ENCODE peak calls at places on chromosomes 7 and 10, in ten cellular contexts. Q, G, L, W, E, T, A, Y, C and J are unnamed samples.

GRCh38 chr10:105973252-105973877 is 1191.1 kb downstream of the SORCS1 start:
- DNase-seq in Q (no peak), A (no peak), G (peak; percentile 42), C (no peak), W (no peak), L (no peak), T (no peak), Y (no peak), E (no peak), J (no peak)

GRCh38 chr10:112282086-112282485 is 1.1 kb upstream of the TECTB start:
- DNase-seq in A (no peak), T (no peak), Y (no peak), Q (no peak), C (no peak), L (no peak), G (no peak), W (no peak), E (no peak), J (no peak)

GRCh38 chr7:94391716-94392390 is 2.8 kb upstream of the COL1A2 start:
- DNase-seq in L (no peak), W (no peak), C (peak; percentile 44), Y (no peak), A (no peak), T (no peak), E (no peak), Q (no peak), G (no peak), J (no peak)

GRCh38 chr10:70114902-70115301 is 17.7 kb downstream of the AIFM2 start:
- DNase-seq in A (no peak), Q (no peak), E (no peak), T (no peak), W (no peak), L (no peak), Y (no peak), G (no peak), C (no peak), J (no peak)

GRCh38 chr10:127343831-127344230 is 147.4 kb upstream of the INSYN2A start:
- DNase-seq in C (no peak), T (no peak), W (no peak), Q (no peak), L (no peak), G (no peak), Y (no peak), E (no peak), A (no peak), J (no peak)

GRCh38 chr10:69438531-69439349 is 12.5 kb upstream of the TSPAN15 start:
- DNase-seq in Q (peak; percentile 50), A (no peak), E (peak; percentile 54), C (no peak), Y (no peak), G (no peak), L (peak; percentile 55), T (no peak), W (no peak), J (no peak)

GRCh38 chr7:143355450-143356385 is 6.8 kb downstream of the FAM131B start:
- DNase-seq in E (no peak), Y (no peak), C (no peak), W (no peak), T (no peak), G (no peak), Q (no peak), A (no peak), L (no peak), J (no peak)

GRCh38 chr10:35907548-35907947 is 265.5 kb upstream of the FZD8 start:
- DNase-seq in Y (no peak), T (no peak), G (no peak), Q (no peak), A (no peak), E (no peak), W (no peak), L (no peak), C (no peak), J (no peak)

GRCh38 chr10:18959369-18959768 is 89.2 kb upstream of the MALRD1 start:
- DNase-seq in A (no peak), Q (peak; percentile 31), Y (no peak), G (no peak), E (no peak), L (no peak), W (no peak), T (no peak), C (no peak), J (no peak)

GRCh38 chr10:77409697-77410471 is 227.7 kb downstream of the KCNMA1 start:
- DNase-seq in A (no peak), C (no peak), Q (peak; percentile 75), G (no peak), W (peak; percentile 48), Y (peak; percentile 89), T (peak; percentile 96), L (peak; percentile 83), E (peak; percentile 7), J (no peak)

GRCh38 chr10:77279207-77279606 is 358.4 kb downstream of the KCNMA1 start:
- DNase-seq in E (no peak), C (peak; percentile 34), Y (no peak), W (no peak), T (peak; percentile 58), G (no peak), A (no peak), L (no peak), Q (no peak), J (no peak)

GRCh38 chr10:72242675-72243074 is 26.6 kb upstream of the ASCC1 start:
- DNase-seq in T (no peak), C (peak; percentile 72), Y (no peak), W (no peak), L (peak; percentile 39), A (no peak), Q (peak; percentile 71), G (peak; percentile 70), E (no peak), J (peak; percentile 68)

GRCh38 chr7:31096198-31096881 is 44.2 kb downstream of the ADCYAP1R1 start:
- DNase-seq in C (no peak), Y (no peak), G (no peak), T (no peak), L (no peak), A (no peak), W (no peak), Q (peak; percentile 50), E (no peak), J (no peak)

GRCh38 chr10:122441961-122442360 is 12.5 kb upstream of the ARMS2 start:
- DNase-seq in E (peak; percentile 85), G (no peak), Q (no peak), A (no peak), T (no peak), L (no peak), W (no peak), Y (no peak), C (no peak), J (peak; percentile 69)

GRCh38 chr7:47375121-47375551 is 206.8 kb downstream of the TNS3 start:
- DNase-seq in T (no peak), W (no peak), G (no peak), A (no peak), E (no peak), Q (peak; percentile 39), Y (no peak), L (peak; percentile 2), C (no peak), J (no peak)

GRCh38 chr7:45156516-45157272 is 897 bp upstream of the RAMP3 start:
- DNase-seq in E (no peak), Q (no peak), Y (no peak), A (no peak), C (no peak), T (no peak), W (no peak), L (no peak), G (no peak), J (no peak)

GRCh38 chr7:115763347-115763746 is 267.2 kb downstream of the TFEC start:
- DNase-seq in L (no peak), T (no peak), A (no peak), Q (no peak), W (no peak), E (no peak), G (no peak), C (no peak), Y (no peak), J (no peak)

GRCh38 chr7:69597278-69598076 is 798 bp upstream of the AUTS2 start:
- DNase-seq in C (peak; percentile 53), W (no peak), E (no peak), L (no peak), Q (peak; percentile 72), T (no peak), G (peak; percentile 29), Y (peak; percentile 22), A (no peak), J (peak; percentile 40)

GRCh38 chr10:132283604-132284382 is 24.0 kb downstream of the STK32C start:
- DNase-seq in T (no peak), W (no peak), C (no peak), A (no peak), Q (no peak), G (no peak), L (no peak), Y (no peak), E (no peak), J (no peak)

GRCh38 chr7:98727146-98727709 is 110.1 kb downstream of the NPTX2 start:
- DNase-seq in T (no peak), Y (no peak), G (no peak), W (no peak), Q (peak; percentile 33), L (no peak), C (no peak), E (no peak), A (no peak), J (no peak)

GRCh38 chr7:105354383-105354782 is 34.3 kb downstream of the SRPK2 start:
- DNase-seq in E (peak; percentile 59), C (no peak), L (no peak), G (no peak), A (no peak), Y (no peak), Q (no peak), W (no peak), T (no peak), J (no peak)

GRCh38 chr10:112024079-112024478 is 159.5 kb downstream of the GPAM start:
- DNase-seq in T (no peak), A (no peak), E (no peak), G (no peak), Y (no peak), C (no peak), Q (no peak), L (no peak), W (no peak), J (no peak)

GRCh38 chr7:105403128-105403527 is 14.4 kb upstream of the SRPK2 start:
- DNase-seq in L (no peak), W (no peak), Y (no peak), G (no peak), E (no peak), A (no peak), Q (no peak), T (no peak), C (no peak), J (no peak)

GRCh38 chr10:115073796-115074195 is 19.4 kb upstream of the ATRNL1 start:
- DNase-seq in Y (no peak), W (no peak), E (no peak), G (no peak), T (no peak), C (no peak), Q (no peak), L (no peak), A (no peak), J (peak; percentile 52)

GRCh38 chr7:46220066-46220630 is 299.1 kb upstream of the IGFBP3 start:
- DNase-seq in G (no peak), Q (no peak), W (no peak), L (no peak), A (no peak), E (peak; percentile 88), T (no peak), C (no peak), Y (no peak), J (no peak)